ENCODE peak calls at places on chromosomes 1 and 21, in four cellular contexts. X is IMR-90, B is heart right ventricle, F is choroid plexus epithelial cell. D is an unnamed sample.

GRCh38 chr1:21673277-21673780 is 4.2 kb upstream of the RAP1GAP start:
- DNase-seq in B (peak; percentile 82), X (peak; percentile 25), F (peak; percentile 53), D (peak; percentile 73)

GRCh38 chr1:175978926-175979325 is 228.2 kb downstream of the COP1 start:
- DNase-seq in F (no peak), X (peak; percentile 4), B (no peak), D (no peak)

GRCh38 chr1:205630241-205630640 is 1.6 kb downstream of the ELK4 start:
- DNase-seq in B (no peak), X (peak; percentile 59), F (peak; percentile 62), D (no peak)

GRCh38 chr21:32918467-32919140 is 107.1 kb upstream of the OLIG2 start:
- DNase-seq in X (no peak), F (no peak), B (no peak), D (no peak)

GRCh38 chr21:37915941-37916794 is at the start of gene KCNJ6:
- DNase-seq in X (peak; percentile 52), F (peak; percentile 60), B (no peak), D (peak; percentile 81)

GRCh38 chr21:39645331-39645730 is 32.6 kb downstream of the B3GALT5 start:
- DNase-seq in X (no peak), B (no peak), F (peak; percentile 26), D (no peak)

GRCh38 chr1:202268032-202268431 is 73.7 kb downstream of the UBE2T start:
- DNase-seq in F (no peak), B (no peak), X (no peak), D (no peak)

GRCh38 chr1:116558140-116558549 is 12.7 kb downstream of the CD58 start:
- DNase-seq in B (no peak), F (no peak), X (no peak), D (no peak)

GRCh38 chr1:150999051-150999674 is 7.5 kb downstream of the MINDY1 start:
- DNase-seq in X (peak; percentile 87), B (no peak), F (peak; percentile 85), D (no peak)

GRCh38 chr1:200075938-200076546 is 48.5 kb downstream of the NR5A2 start:
- DNase-seq in F (peak; percentile 73), B (no peak), X (peak; percentile 79), D (no peak)

GRCh38 chr1:2629627-2630497 is 3.0 kb downstream of the MMEL1 start:
- DNase-seq in B (no peak), X (no peak), F (no peak), D (no peak)

GRCh38 chr1:175373786-175374623 is 181.4 kb upstream of the KIAA0040 start:
- DNase-seq in X (no peak), B (no peak), F (peak; percentile 12), D (no peak)